ENCODE peak calls at places on chromosomes 7 and 10, in five cellular contexts. Z, R, W, B and P are unnamed samples.

GRCh38 chr10:14386202-14386593 is 55.5 kb upstream of the FRMD4A start:
- DNase-seq in B (no peak), R (no peak), W (peak), Z (peak), P (no peak)

GRCh38 chr7:127486654-127487053 is 94.1 kb upstream of the ZNF800 start:
- DNase-seq in B (no peak), R (no peak), W (no peak), Z (no peak), P (no peak)

GRCh38 chr7:131826960-131827359 is 270.5 kb upstream of the PODXL start:
- DNase-seq in W (no peak), R (no peak), B (no peak), Z (peak), P (no peak)

GRCh38 chr10:68550747-68551411 is 9.3 kb upstream of the TET1 start:
- DNase-seq in W (peak), B (no peak), R (peak), Z (peak), P (no peak)

GRCh38 chr10:52442576-52442975 is 128.5 kb downstream of the DKK1 start:
- DNase-seq in Z (peak), B (no peak), W (no peak), R (no peak), P (no peak)

GRCh38 chr7:56097700-56098099 is 4.9 kb upstream of the PHKG1 start:
- DNase-seq in R (no peak), W (peak), Z (peak), B (no peak), P (no peak)

GRCh38 chr10:18229839-18230238 is 89.6 kb downstream of the CACNB2 start:
- DNase-seq in R (no peak), Z (peak), W (no peak), B (no peak), P (no peak)

GRCh38 chr10:127867805-127868204 is 24.9 kb downstream of the CLRN3 start:
- DNase-seq in B (no peak), R (no peak), W (no peak), Z (no peak), P (no peak)

GRCh38 chr10:10847313-10847712 is 170.4 kb upstream of the CELF2 start:
- DNase-seq in W (no peak), R (no peak), Z (no peak), B (no peak), P (no peak)

GRCh38 chr7:86667732-86668131 is 24.0 kb downstream of the GRM3 start:
- DNase-seq in R (no peak), Z (no peak), W (no peak), B (no peak), P (no peak)

GRCh38 chr7:121500659-121501058 is 104.6 kb upstream of the FAM3C start:
- DNase-seq in B (no peak), Z (peak), W (no peak), R (no peak), P (no peak)
- H3K27ac ChIP-seq in B (no peak), Z (no peak), W (no peak), R (no peak), P (no peak)

GRCh38 chr7:6424702-6425072 is 23.1 kb downstream of the DAGLB start:
- DNase-seq in W (no peak), R (no peak), Z (no peak), B (no peak), P (no peak)

GRCh38 chr7:6422926-6423632 is 24.7 kb downstream of the DAGLB start:
- DNase-seq in W (no peak), Z (no peak), R (no peak), B (no peak), P (peak)

GRCh38 chr7:6425948-6426347 is 21.8 kb downstream of the DAGLB start:
- DNase-seq in B (no peak), R (no peak), W (no peak), Z (no peak), P (no peak)

GRCh38 chr7:6422095-6422494 is 25.7 kb downstream of the DAGLB start:
- DNase-seq in B (no peak), R (no peak), W (no peak), Z (no peak), P (no peak)

GRCh38 chr7:6423942-6424701 is 23.6 kb downstream of the DAGLB start:
- DNase-seq in W (no peak), Z (no peak), B (peak), R (no peak), P (peak)
- TF ChIP-seq CTCF in W (no peak), Z (no peak), B (no peak), R (no peak), P (no peak)

DNA sequence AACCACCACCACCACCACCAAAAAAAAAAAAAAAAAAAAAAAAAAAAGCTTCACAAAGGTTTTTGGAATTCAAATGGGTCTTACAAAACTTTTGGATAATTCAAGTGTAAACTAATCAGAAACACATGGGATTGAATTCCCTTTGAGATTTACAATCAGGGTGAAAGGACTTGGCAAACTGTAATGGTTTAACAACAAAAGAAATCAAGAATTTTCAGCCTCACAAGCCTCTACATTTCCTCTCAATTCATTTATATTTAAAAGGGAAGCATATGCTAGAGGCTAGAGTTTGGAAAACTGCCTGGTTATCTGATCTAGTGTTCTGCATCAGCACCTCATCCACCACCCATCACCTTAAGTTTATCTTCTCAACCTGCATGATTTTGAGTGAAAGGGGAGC is 120.6 kb downstream of the TES start:
- DNase-seq in R (no peak), W (no peak), B (no peak), Z (peak), P (no peak)
- H3K27ac ChIP-seq in R (no peak), W (no peak), B (no peak), Z (no peak), P (no peak)

GRCh38 chr7:136931169-136931867 is 62.9 kb downstream of the CHRM2 start:
- DNase-seq in Z (no peak), R (no peak), W (no peak), B (no peak), P (no peak)

GRCh38 chr7:136925049-136925448 is 56.6 kb downstream of the CHRM2 start:
- DNase-seq in R (no peak), B (no peak), Z (peak), W (no peak), P (no peak)

GRCh38 chr7:136919820-136920219 is 51.4 kb downstream of the CHRM2 start:
- DNase-seq in W (no peak), B (no peak), Z (no peak), R (no peak), P (no peak)

GRCh38 chr7:136923111-136923510 is 54.7 kb downstream of the CHRM2 start:
- DNase-seq in R (no peak), W (peak), B (no peak), Z (peak), P (no peak)

DNA sequence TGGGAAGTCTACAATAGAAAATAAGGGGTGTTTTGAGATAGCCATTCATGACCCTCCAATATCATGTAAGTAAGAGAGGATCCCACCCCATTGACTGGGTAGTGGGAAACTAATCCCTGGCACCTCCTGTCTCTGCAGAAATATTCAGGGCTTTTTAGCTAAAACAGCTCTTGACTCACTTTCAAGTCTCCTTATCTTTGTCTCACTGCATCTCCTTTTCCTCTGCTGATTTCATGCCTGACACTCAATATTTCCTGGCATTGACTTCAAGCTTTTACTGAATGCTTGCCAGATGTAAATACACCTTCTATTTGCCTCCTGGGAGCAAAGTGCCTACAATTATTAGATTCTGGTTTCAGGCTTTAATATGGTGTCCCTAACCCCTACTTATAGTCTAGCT is 57.1 kb downstream of the CHRM2 start:
- DNase-seq in B (no peak), Z (peak), R (no peak), W (no peak), P (no peak)
- TF ChIP-seq CTCF in B (no peak), Z (no peak), R (no peak), W (no peak), P (no peak)

GRCh38 chr7:152587366-152587765 is 88.6 kb downstream of the XRCC2 start:
- DNase-seq in Z (peak), W (no peak), R (no peak), B (no peak), P (no peak)

GRCh38 chr7:152590481-152590880 is 85.5 kb downstream of the XRCC2 start:
- DNase-seq in W (no peak), B (no peak), Z (no peak), R (no peak), P (no peak)

GRCh38 chr7:152583006-152583405 is 92.9 kb downstream of the XRCC2 start:
- DNase-seq in B (peak), W (no peak), Z (no peak), R (no peak), P (no peak)

GRCh38 chr7:152588350-152588749 is 87.6 kb downstream of the XRCC2 start:
- DNase-seq in R (no peak), B (no peak), W (peak), Z (peak), P (no peak)
- H3K27ac ChIP-seq in R (no peak), B (no peak), W (no peak), Z (no peak), P (no peak)

GRCh38 chr10:120581496-120581895 is 124.5 kb downstream of the PLPP4 start:
- DNase-seq in R (no peak), W (no peak), B (no peak), Z (no peak), P (no peak)
- TF ChIP-seq CTCF in R (no peak), W (no peak), B (no peak), Z (no peak), P (no peak)

DNA sequence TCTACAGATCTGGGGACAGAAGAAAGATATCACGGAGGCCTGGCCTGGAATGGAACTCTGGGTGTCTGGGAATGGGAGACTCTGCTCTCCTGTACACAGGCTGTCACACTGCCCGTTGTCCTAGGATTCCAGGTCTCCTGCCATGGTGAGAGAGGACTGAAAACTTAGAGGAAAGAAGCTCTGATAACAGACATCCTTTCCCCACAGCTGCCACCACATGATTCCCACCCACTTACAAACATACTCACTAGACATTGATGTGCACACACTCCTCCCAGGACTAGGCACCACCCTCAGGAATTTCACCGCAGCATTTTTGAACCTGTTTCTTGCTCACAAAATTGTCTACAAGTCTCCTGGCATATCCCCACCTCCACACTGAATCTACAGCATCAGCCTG is 5.7 kb downstream of the ZNF92 start:
- DNase-seq in Z (peak), W (no peak), B (no peak), R (no peak), P (no peak)
- H3K27ac ChIP-seq in Z (no peak), W (no peak), B (no peak), R (no peak), P (no peak)

DNA sequence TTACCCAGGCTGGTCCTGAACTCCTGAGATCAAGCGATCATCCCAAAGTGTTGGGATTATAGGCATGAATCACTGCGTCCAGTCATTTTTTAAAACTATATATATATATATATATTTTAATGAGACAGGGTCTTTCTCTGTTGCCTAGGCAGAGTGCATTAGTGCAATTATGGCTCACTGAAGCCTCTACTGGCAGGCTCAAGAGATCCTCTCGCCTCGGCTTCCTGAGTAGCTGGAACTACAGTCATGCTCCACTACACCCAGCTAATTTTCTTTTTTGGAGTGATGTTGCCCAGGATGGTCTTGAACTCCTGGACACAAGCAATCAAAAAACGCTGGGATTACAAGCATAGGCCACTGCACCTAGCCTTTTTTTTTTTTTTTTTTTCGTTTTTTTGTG is 55.3 kb upstream of the KAT6B start:
- DNase-seq in B (no peak), R (no peak), W (no peak), Z (no peak), P (no peak)
- TF ChIP-seq CTCF in B (no peak), R (no peak), W (no peak), Z (no peak), P (no peak)

GRCh38 chr10:113053881-113054280 is 103.8 kb downstream of the TCF7L2 start:
- DNase-seq in W (no peak), B (no peak), R (no peak), Z (peak), P (no peak)
- H3K27ac ChIP-seq in W (no peak), B (no peak), R (no peak), Z (no peak), P (peak)

DNA sequence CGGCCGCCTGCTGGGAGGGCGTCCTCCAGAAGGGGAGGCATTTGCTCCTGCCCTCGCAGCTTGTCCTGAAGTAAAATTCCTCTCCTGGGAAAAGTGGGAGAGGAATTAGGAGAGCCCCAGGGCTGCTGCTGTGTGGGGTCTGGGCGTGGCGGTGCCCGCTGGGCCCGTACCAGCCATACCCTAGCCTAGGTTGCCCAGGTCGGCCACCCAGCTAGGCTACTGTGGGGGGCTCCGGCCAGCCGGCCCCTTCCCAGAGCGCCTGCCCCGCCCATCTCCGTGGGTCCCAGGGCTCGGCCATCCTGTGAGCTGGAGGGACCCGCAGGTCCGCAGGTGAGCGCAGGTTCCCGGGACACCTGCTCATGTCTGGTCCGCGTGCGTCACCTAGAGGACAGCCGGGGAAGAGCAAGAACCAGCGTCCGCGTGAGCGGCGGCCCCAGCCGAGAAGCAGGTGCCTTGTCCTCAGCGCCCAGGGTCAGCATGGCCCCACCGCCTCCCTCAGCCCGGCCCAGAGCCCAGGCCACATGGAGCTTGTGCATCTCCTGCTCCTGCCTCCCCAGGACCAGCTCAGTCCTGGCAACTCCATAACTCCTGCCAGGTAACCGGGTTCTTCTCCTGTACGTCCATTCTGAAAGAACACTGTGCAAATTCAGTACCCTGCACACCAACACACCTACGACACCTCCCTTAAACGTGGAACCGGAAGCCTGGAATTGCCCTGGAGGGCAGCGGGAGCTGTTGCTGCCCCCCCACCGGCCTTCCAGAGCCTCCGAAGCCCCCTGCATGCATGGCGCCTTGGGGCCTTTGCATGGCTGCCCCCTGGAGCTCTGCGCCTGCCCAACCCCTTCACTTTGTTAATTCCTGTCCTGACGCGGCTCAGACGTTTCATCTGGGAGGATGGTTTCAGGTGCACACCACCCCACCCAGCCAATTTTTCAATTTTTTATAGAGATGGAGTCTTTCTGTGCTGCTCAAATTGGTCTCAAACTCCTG is 22.8 kb upstream of the FOXL3 start:
- DNase-seq in W (no peak), B (peak), R (no peak), Z (no peak), P (peak)
- TF ChIP-seq CTCF in W (no peak), B (peak), R (no peak), Z (peak), P (peak)